ENCODE peak calls at places on chromosome 14, in six cellular contexts. Z is fibroblast of lung, D is mammary epithelial cell, X is breast epithelium, M is uterus, Q is MM.1S. R is an unnamed sample.

GRCh38 chr14:39006721-39007410 is 96.2 kb downstream of the SEC23A start:
- DNase-seq in D (no peak), X (no peak), Q (no peak), Z (peak; percentile 28), M (no peak), R (no peak)

GRCh38 chr14:54348001-54348611 is 48.7 kb upstream of the CDKN3 start:
- DNase-seq in M (no peak), D (peak; percentile 29), X (no peak), Q (peak; percentile 36), Z (peak; percentile 64), R (no peak)

GRCh38 chr14:24705840-24706239 is 71.8 kb upstream of the GZMB start:
- DNase-seq in Q (peak; percentile 6), Z (no peak), X (no peak), M (no peak), D (no peak), R (no peak)

GRCh38 chr14:36773558-36773957 is 111.9 kb downstream of the PAX9 start:
- DNase-seq in X (no peak), Z (no peak), M (no peak), Q (no peak), D (peak; percentile 26), R (peak; percentile 51)

GRCh38 chr14:79467837-79468236 is 743.5 kb downstream of the DIO2 start:
- DNase-seq in X (no peak), D (no peak), Z (peak; percentile 14), M (no peak), Q (no peak), R (no peak)

GRCh38 chr14:22283000-22283399 is 306.0 kb downstream of the DAD1 start:
- DNase-seq in Q (no peak), Z (no peak), M (no peak), D (no peak), X (no peak), R (no peak)

GRCh38 chr14:55328317-55328716 is 57.1 kb downstream of the FBXO34 start:
- DNase-seq in Z (no peak), M (no peak), X (no peak), Q (no peak), D (peak; percentile 31), R (no peak)

GRCh38 chr14:47040490-47040889 is 388.9 kb upstream of the RPL10L start:
- DNase-seq in D (peak; percentile 38), X (no peak), Q (peak; percentile 12), Z (no peak), M (no peak), R (no peak)

GRCh38 chr14:50501642-50502041 is 30.7 kb downstream of the MAP4K5 start:
- DNase-seq in Z (peak; percentile 33), M (no peak), D (peak; percentile 70), Q (no peak), X (no peak), R (no peak)

GRCh38 chr14:30194769-30195168 is 267.1 kb upstream of the PRKD1 start:
- DNase-seq in D (peak; percentile 5), Q (no peak), X (no peak), M (no peak), Z (peak; percentile 90), R (peak; percentile 42)

GRCh38 chr14:92927396-92928257 is 4.7 kb downstream of the CHGA start:
- DNase-seq in Z (no peak), X (no peak), Q (no peak), D (peak; percentile 72), M (no peak), R (no peak)

GRCh38 chr14:56808314-56809201 is 1.7 kb downstream of the OTX2 start:
- DNase-seq in D (no peak), Z (no peak), M (no peak), X (no peak), Q (no peak), R (no peak)

DNA sequence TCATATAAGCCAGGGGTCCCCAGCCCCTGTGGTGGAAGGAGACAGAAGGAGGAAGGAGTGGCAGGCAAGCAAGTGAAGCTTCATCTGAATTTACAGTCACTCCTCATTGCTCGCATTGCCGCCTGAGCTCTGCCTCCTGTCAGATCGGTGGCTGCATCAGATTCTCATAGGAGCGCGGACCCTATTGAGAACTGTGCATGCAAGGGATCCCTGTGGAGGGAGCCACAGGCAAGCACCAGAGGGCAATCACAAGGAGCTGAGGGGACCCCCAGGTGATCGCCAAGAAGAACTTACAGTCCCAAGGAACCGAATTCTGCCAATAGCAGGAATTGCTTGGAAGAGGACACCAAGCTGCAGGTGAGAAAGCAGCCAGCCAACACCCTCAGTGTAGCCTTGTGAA is 33.2 kb upstream of the VRK1 start:
- DNase-seq in M (no peak), Z (no peak), D (no peak), Q (no peak), X (no peak), R (no peak)
- H3K4me1 ChIP-seq in M (no peaks in the 10 kb centered on the region), Z (no peaks in the 10 kb centered on the region), D (no peaks in the 10 kb centered on the region), Q (no peaks in the 10 kb centered on the region), X (no peaks in the 10 kb centered on the region), R (no peaks in the 10 kb centered on the region)

DNA sequence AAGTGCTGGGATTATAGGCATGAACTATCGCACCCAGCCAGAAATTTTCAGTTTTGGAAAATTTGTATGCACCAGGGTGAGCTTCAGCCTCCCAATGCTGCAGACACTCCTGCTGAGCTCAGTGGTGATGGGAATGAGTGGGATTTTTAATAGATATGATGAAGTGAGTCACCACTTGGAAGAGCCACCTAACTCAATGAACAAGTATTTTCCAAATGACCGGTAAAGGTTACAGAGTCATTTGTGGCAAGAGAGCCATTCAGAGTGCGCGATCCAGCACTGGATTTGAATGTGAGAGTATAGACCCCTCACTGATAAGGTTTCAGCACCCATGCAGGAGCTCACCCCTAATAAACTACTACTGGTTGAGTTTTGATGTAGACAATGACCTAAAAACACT is 100.7 kb downstream of the PPP2R5C start:
- DNase-seq in D (no peak), Z (peak; percentile 8), Q (no peak), X (no peak), M (no peak), R (no peak)
- H3K4me1 ChIP-seq in D (no peaks in the 10 kb centered on the region), Z (peaks cover 4% of the 10 kb centered on the region), Q (no peaks in the 10 kb centered on the region), X (no peaks in the 10 kb centered on the region), M (no peaks in the 10 kb centered on the region), R (no peaks in the 10 kb centered on the region)

GRCh38 chr14:71597289-71597920 is 334.8 kb upstream of the RGS6 start:
- DNase-seq in D (peak; percentile 37), Z (no peak), X (no peak), M (no peak), Q (no peak), R (no peak)
- H3K4me1 ChIP-seq in D (peaks cover 13% of the 10 kb centered on the region), Z (peaks cover 3% of the 10 kb centered on the region), X (no peaks in the 10 kb centered on the region), M (no peaks in the 10 kb centered on the region), Q (peaks cover under 1% of the 10 kb centered on the region), R (peaks cover 20% of the 10 kb centered on the region)

GRCh38 chr14:58824106-58824505 is 186.3 kb downstream of the DACT1 start:
- DNase-seq in Z (no peak), X (no peak), M (no peak), D (peak; percentile 77), Q (no peak), R (no peak)
- H3K4me1 ChIP-seq in Z (no peaks in the 10 kb centered on the region), X (no peaks in the 10 kb centered on the region), M (no peaks in the 10 kb centered on the region), D (peaks cover 4% of the 10 kb centered on the region), Q (no peaks in the 10 kb centered on the region), R (no peaks in the 10 kb centered on the region)

GRCh38 chr14:105529506-105530445 is 3.4 kb downstream of the TMEM121 start:
- DNase-seq in D (no peak), Q (no peak), M (no peak), X (no peak), Z (no peak), R (no peak)

GRCh38 chr14:105528859-105529505 is 2.6 kb downstream of the TMEM121 start:
- DNase-seq in M (no peak), Q (no peak), Z (no peak), D (no peak), X (no peak), R (no peak)

GRCh38 chr14:105527381-105528196 is 1.2 kb downstream of the TMEM121 start:
- DNase-seq in M (no peak), X (no peak), Z (no peak), Q (no peak), D (no peak), R (no peak)

GRCh38 chr14:105526781-105527380 is 498 bp downstream of the TMEM121 start:
- DNase-seq in Z (no peak), D (no peak), X (no peak), M (no peak), Q (no peak), R (no peak)

GRCh38 chr14:105528197-105528858 is 1.9 kb downstream of the TMEM121 start:
- DNase-seq in D (peak; percentile 51), Z (peak; percentile 64), Q (peak; percentile 81), X (peak; percentile 50), M (peak; percentile 71), R (peak; percentile 71)
- H3K4me1 ChIP-seq in D (peaks cover 22% of the 10 kb centered on the region), Z (no peaks in the 10 kb centered on the region), Q (peaks cover 4% of the 10 kb centered on the region), X (peaks cover 24% of the 10 kb centered on the region), M (no peaks in the 10 kb centered on the region), R (peaks cover 14% of the 10 kb centered on the region)

DNA sequence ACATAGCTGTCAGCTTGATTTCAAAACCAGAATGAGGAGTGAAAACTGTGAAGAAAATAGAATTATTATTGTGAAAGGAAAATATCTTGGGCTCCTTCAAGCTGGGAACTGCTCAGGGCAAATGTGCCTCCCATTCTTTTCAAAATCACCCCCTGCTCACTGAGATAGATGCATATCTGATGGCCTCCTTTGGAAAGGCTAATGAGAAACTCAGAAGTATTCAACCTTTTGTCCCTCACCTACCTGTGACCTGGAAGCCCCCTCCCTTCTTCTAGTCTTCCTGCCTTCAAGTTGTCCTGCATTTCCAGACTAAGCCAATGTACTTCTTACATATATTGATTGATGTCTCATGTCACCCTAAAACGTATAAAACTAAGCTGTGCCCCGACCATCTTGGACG is 81.1 kb upstream of the C14orf132 start:
- DNase-seq in D (no peak), M (no peak), X (no peak), Q (no peak), Z (no peak), R (no peak)
- H3K4me1 ChIP-seq in D (no peaks in the 10 kb centered on the region), M (no peaks in the 10 kb centered on the region), X (no peaks in the 10 kb centered on the region), Q (no peaks in the 10 kb centered on the region), Z (no peaks in the 10 kb centered on the region), R (no peaks in the 10 kb centered on the region)

GRCh38 chr14:64758711-64759554 is 54.7 kb downstream of the PLEKHG3 start:
- DNase-seq in M (peak; percentile 83), D (peak; percentile 82), Z (peak; percentile 93), X (no peak), Q (no peak), R (peak; percentile 64)
- H3K4me1 ChIP-seq in M (peaks cover 13% of the 10 kb centered on the region), D (peaks cover 78% of the 10 kb centered on the region), Z (peaks cover 28% of the 10 kb centered on the region), X (no peaks in the 10 kb centered on the region), Q (no peaks in the 10 kb centered on the region), R (peaks cover 81% of the 10 kb centered on the region)

DNA sequence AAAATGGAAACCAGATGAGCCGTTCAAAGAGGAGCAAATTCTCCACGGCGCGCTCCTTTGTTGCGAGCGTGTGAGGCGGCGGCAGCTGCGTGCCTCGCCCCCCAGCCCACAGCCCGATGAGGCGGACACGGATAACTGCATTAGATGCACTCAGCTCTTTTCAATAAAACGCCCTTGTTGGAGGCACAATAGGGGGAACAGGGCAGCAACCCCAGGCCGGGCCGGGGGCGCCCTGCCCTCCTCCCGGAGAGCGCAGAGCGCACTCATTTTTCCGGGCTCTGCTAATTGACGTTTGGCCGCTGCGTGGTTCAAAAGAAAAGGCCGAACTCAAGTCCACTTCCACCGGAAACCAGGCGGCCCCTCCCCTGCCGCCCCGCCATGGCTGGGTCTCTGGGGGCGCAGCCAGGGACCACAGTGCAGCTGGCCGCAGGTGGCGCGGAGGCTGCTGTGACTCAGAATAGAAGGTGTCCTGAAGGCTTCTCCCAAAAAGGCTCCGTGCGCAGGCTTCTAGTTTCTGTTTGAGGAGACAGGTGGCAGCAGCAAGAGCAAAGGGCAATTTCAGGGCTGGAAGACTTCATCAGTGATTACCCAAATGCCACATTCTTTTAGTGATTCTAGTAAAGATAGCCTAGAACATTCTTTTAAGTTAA is 29.0 kb upstream of the SMOC1 start:
- DNase-seq in D (no peak), Q (no peak), Z (no peak), M (no peak), X (no peak), R (no peak)
- H3K4me1 ChIP-seq in D (no peaks in the 10 kb centered on the region), Q (no peaks in the 10 kb centered on the region), Z (no peaks in the 10 kb centered on the region), M (no peaks in the 10 kb centered on the region), X (no peaks in the 10 kb centered on the region), R (no peaks in the 10 kb centered on the region)